ENCODE peak calls at places on chromosomes 5 and 9, in six cellular contexts. One of them, this sample, is unnamed. For H3K4me1, the result is how much of the 10 kb centered on the place peaks cover.

GRCh38 chr5:96658272-96658671 is 3.9 kb upstream of the CAST start:
- DNase-seq in CD8-positive, alpha-beta memory T cell: no peak
- DNase-seq in Peyer's patch: no peak
- DNase-seq in tibial artery: no peak
- DNase-seq in heart left ventricle: no peak
- DNase-seq in Karpas-422: no peak
- DNase-seq in this sample: no peak

GRCh38 chr9:20315672-20316071 is 306.6 kb downstream of the MLLT3 start:
- DNase-seq in Peyer's patch: no peak
- DNase-seq in CD8-positive, alpha-beta memory T cell: no peak
- DNase-seq in heart left ventricle: no peak
- DNase-seq in tibial artery: no peak
- DNase-seq in Karpas-422: no peak
- DNase-seq in this sample: no peak

GRCh38 chr9:34541540-34541939 is 18.8 kb upstream of the ENHO start:
- DNase-seq in CD8-positive, alpha-beta memory T cell: no peak
- DNase-seq in tibial artery: no peak
- DNase-seq in heart left ventricle: no peak
- DNase-seq in Peyer's patch: no peak
- DNase-seq in Karpas-422: no peak
- DNase-seq in this sample: no peak

GRCh38 chr5:76372320-76373054 is 30.6 kb upstream of the IQGAP2 start:
- DNase-seq in tibial artery: no peak
- DNase-seq in heart left ventricle: no peak
- DNase-seq in Peyer's patch: no peak
- DNase-seq in CD8-positive, alpha-beta memory T cell: no peak
- DNase-seq in Karpas-422: no peak
- DNase-seq in this sample: no peak

GRCh38 chr5:119250946-119251901 is 104.6 kb upstream of the TNFAIP8 start:
- DNase-seq in heart left ventricle: no peak
- DNase-seq in tibial artery: no peak
- DNase-seq in Peyer's patch: no peak
- DNase-seq in CD8-positive, alpha-beta memory T cell: no peak
- DNase-seq in Karpas-422: no peak
- DNase-seq in this sample: no peak

GRCh38 chr5:146027746-146028145 is 77.6 kb downstream of the PLAC8L1 start:
- DNase-seq in CD8-positive, alpha-beta memory T cell: no peak
- DNase-seq in Peyer's patch: no peak
- DNase-seq in tibial artery: no peak
- DNase-seq in heart left ventricle: no peak
- DNase-seq in Karpas-422: no peak
- DNase-seq in this sample: no peak

GRCh38 chr5:167442922-167443321 is 848.5 kb upstream of the WWC1 start:
- DNase-seq in tibial artery: no peak
- DNase-seq in Karpas-422: no peak
- DNase-seq in Peyer's patch: no peak
- DNase-seq in heart left ventricle: no peak
- DNase-seq in CD8-positive, alpha-beta memory T cell: no peak
- DNase-seq in this sample: no peak

GRCh38 chr9:113361304-113362018 is 12.1 kb downstream of the BSPRY start:
- DNase-seq in tibial artery: no peak
- DNase-seq in Peyer's patch: no peak
- DNase-seq in CD8-positive, alpha-beta memory T cell: no peak
- DNase-seq in Karpas-422: no peak
- DNase-seq in heart left ventricle: no peak
- DNase-seq in this sample: no peak

GRCh38 chr9:78097541-78097940 is 65.9 kb upstream of the GNAQ start:
- DNase-seq in tibial artery: no peak
- DNase-seq in Karpas-422: peak
- DNase-seq in heart left ventricle: no peak
- DNase-seq in CD8-positive, alpha-beta memory T cell: no peak
- DNase-seq in Peyer's patch: no peak
- DNase-seq in this sample: no peak

GRCh38 chr9:8579661-8580060 is 780.1 kb upstream of the DMAC1 start:
- DNase-seq in tibial artery: no peak
- DNase-seq in heart left ventricle: no peak
- DNase-seq in Karpas-422: no peak
- DNase-seq in Peyer's patch: no peak
- DNase-seq in CD8-positive, alpha-beta memory T cell: no peak
- DNase-seq in this sample: no peak

GRCh38 chr5:178141550-178141949 is 10.7 kb downstream of the RMND5B start:
- DNase-seq in Peyer's patch: no peak
- DNase-seq in tibial artery: no peak
- DNase-seq in heart left ventricle: no peak
- DNase-seq in CD8-positive, alpha-beta memory T cell: no peak
- DNase-seq in Karpas-422: no peak
- DNase-seq in this sample: no peak

GRCh38 chr9:37464426-37465248 is 613 bp downstream of the ZBTB5 start:
- DNase-seq in heart left ventricle: peak
- DNase-seq in tibial artery: peak
- DNase-seq in CD8-positive, alpha-beta memory T cell: peak
- DNase-seq in Karpas-422: peak
- DNase-seq in Peyer's patch: no peak
- DNase-seq in this sample: no peak

GRCh38 chr5:56737002-56737621 is 78.2 kb upstream of the MAP3K1 start:
- DNase-seq in CD8-positive, alpha-beta memory T cell: no peak
- DNase-seq in heart left ventricle: peak
- DNase-seq in Karpas-422: peak
- DNase-seq in tibial artery: no peak
- DNase-seq in Peyer's patch: no peak
- DNase-seq in this sample: peak

GRCh38 chr5:425714-426113 is 17.3 kb upstream of the EXOC3 start:
- DNase-seq in CD8-positive, alpha-beta memory T cell: no peak
- DNase-seq in tibial artery: no peak
- DNase-seq in heart left ventricle: no peak
- DNase-seq in Karpas-422: peak
- DNase-seq in Peyer's patch: no peak
- DNase-seq in this sample: no peak

GRCh38 chr9:129879103-129879699 is 43.9 kb downstream of the USP20 start:
- DNase-seq in Peyer's patch: no peak
- DNase-seq in Karpas-422: no peak
- DNase-seq in heart left ventricle: no peak
- DNase-seq in CD8-positive, alpha-beta memory T cell: no peak
- DNase-seq in tibial artery: no peak
- DNase-seq in this sample: no peak

GRCh38 chr5:124729687-124730359 is 16.6 kb downstream of the ZNF608 start:
- DNase-seq in Peyer's patch: no peak
- DNase-seq in Karpas-422: no peak
- DNase-seq in heart left ventricle: no peak
- DNase-seq in CD8-positive, alpha-beta memory T cell: no peak
- DNase-seq in tibial artery: no peak
- DNase-seq in this sample: no peak

GRCh38 chr5:55903121-55903701 is 52.1 kb downstream of the IL31RA start:
- DNase-seq in CD8-positive, alpha-beta memory T cell: peak
- DNase-seq in Peyer's patch: peak
- DNase-seq in heart left ventricle: no peak
- DNase-seq in tibial artery: no peak
- DNase-seq in Karpas-422: no peak
- DNase-seq in this sample: peak

GRCh38 chr5:141935538-141935937 is 11.9 kb downstream of the DELE1 start:
- DNase-seq in tibial artery: no peak
- DNase-seq in Peyer's patch: no peak
- DNase-seq in CD8-positive, alpha-beta memory T cell: no peak
- DNase-seq in Karpas-422: no peak
- DNase-seq in heart left ventricle: no peak
- DNase-seq in this sample: no peak

GRCh38 chr5:107232793-107233192 is 437.9 kb downstream of the EFNA5 start:
- DNase-seq in heart left ventricle: no peak
- DNase-seq in Peyer's patch: no peak
- DNase-seq in CD8-positive, alpha-beta memory T cell: no peak
- DNase-seq in Karpas-422: no peak
- DNase-seq in tibial artery: no peak
- DNase-seq in this sample: no peak
- H3K4me1 ChIP-seq in heart left ventricle: under half
- H3K4me1 ChIP-seq in Peyer's patch: under half
- H3K4me1 ChIP-seq in CD8-positive, alpha-beta memory T cell: under half
- H3K4me1 ChIP-seq in Karpas-422: under half
- H3K4me1 ChIP-seq in tibial artery: under half
- H3K4me1 ChIP-seq in this sample: under half

GRCh38 chr9:36165766-36166149 is 3.4 kb upstream of the CCIN start:
- DNase-seq in tibial artery: no peak
- DNase-seq in CD8-positive, alpha-beta memory T cell: no peak
- DNase-seq in Karpas-422: peak
- DNase-seq in Peyer's patch: no peak
- DNase-seq in heart left ventricle: no peak
- DNase-seq in this sample: no peak
- H3K4me1 ChIP-seq in tibial artery: under half
- H3K4me1 ChIP-seq in CD8-positive, alpha-beta memory T cell: under half
- H3K4me1 ChIP-seq in Karpas-422: under half
- H3K4me1 ChIP-seq in Peyer's patch: under half
- H3K4me1 ChIP-seq in heart left ventricle: under half
- H3K4me1 ChIP-seq in this sample: under half

GRCh38 chr9:133133680-133134418 is 12.8 kb upstream of the RALGDS start:
- DNase-seq in Karpas-422: no peak
- DNase-seq in heart left ventricle: peak
- DNase-seq in CD8-positive, alpha-beta memory T cell: peak
- DNase-seq in Peyer's patch: peak
- DNase-seq in tibial artery: peak
- DNase-seq in this sample: peak

GRCh38 chr9:133131506-133131905 is 10.5 kb upstream of the RALGDS start:
- DNase-seq in Peyer's patch: no peak
- DNase-seq in tibial artery: no peak
- DNase-seq in CD8-positive, alpha-beta memory T cell: no peak
- DNase-seq in Karpas-422: no peak
- DNase-seq in heart left ventricle: no peak
- DNase-seq in this sample: no peak

GRCh38 chr9:133130721-133131244 is 9.7 kb upstream of the RALGDS start:
- DNase-seq in tibial artery: no peak
- DNase-seq in Karpas-422: peak
- DNase-seq in Peyer's patch: peak
- DNase-seq in CD8-positive, alpha-beta memory T cell: peak
- DNase-seq in heart left ventricle: no peak
- DNase-seq in this sample: peak

GRCh38 chr9:133134419-133135190 is 13.6 kb upstream of the RALGDS start:
- DNase-seq in heart left ventricle: no peak
- DNase-seq in Karpas-422: no peak
- DNase-seq in Peyer's patch: no peak
- DNase-seq in tibial artery: no peak
- DNase-seq in CD8-positive, alpha-beta memory T cell: no peak
- DNase-seq in this sample: peak

DNA sequence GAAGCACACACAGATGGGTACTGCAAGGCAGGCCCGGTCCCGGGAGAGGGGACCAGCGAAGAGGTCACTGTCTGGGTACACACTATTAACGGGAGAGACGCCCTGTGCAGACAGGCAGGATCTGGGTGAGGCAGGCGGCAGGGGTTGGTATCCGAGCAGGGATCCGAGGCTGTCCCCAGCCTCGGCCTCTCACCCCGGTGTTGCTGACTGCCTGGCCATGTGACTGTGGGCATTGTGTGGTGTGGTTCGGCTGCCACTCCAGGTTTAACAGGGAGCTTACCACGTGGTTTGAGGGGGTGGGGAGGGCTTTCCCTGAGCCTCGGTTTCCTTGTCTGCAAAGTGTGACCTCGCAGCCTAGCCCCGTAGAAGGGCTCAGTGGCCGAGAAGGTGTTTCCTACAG is 11.1 kb upstream of the RALGDS start:
- DNase-seq in CD8-positive, alpha-beta memory T cell: no peak
- DNase-seq in Peyer's patch: no peak
- DNase-seq in tibial artery: no peak
- DNase-seq in Karpas-422: no peak
- DNase-seq in heart left ventricle: no peak
- DNase-seq in this sample: no peak
- H3K4me1 ChIP-seq in CD8-positive, alpha-beta memory T cell: half or more
- H3K4me1 ChIP-seq in Peyer's patch: half or more
- H3K4me1 ChIP-seq in tibial artery: under half
- H3K4me1 ChIP-seq in Karpas-422: under half
- H3K4me1 ChIP-seq in heart left ventricle: under half
- H3K4me1 ChIP-seq in this sample: half or more

GRCh38 chr5:143318833-143319232 is 84.7 kb downstream of the NR3C1 start:
- DNase-seq in CD8-positive, alpha-beta memory T cell: no peak
- DNase-seq in Peyer's patch: no peak
- DNase-seq in heart left ventricle: no peak
- DNase-seq in tibial artery: no peak
- DNase-seq in Karpas-422: no peak
- DNase-seq in this sample: no peak
- H3K4me1 ChIP-seq in CD8-positive, alpha-beta memory T cell: under half
- H3K4me1 ChIP-seq in Peyer's patch: under half
- H3K4me1 ChIP-seq in heart left ventricle: under half
- H3K4me1 ChIP-seq in tibial artery: under half
- H3K4me1 ChIP-seq in Karpas-422: half or more
- H3K4me1 ChIP-seq in this sample: under half

This sample was measured in CD4-positive, CD25-positive, alpha-beta regulatory T cell.